ENCODE peak calls at places on chromosomes 12 and 14, in seven cellular contexts. L, M, X, R, E, Y and D are unnamed samples.

GRCh38 chr12:124764451-124764850 is 99.2 kb downstream of the SCARB1 start:
- DNase-seq in L (no peak), M (no peak), X (peak), R (no peak), E (peak), Y (peak), D (no peak)

GRCh38 chr12:109735825-109736551 is 22.4 kb downstream of the FAM222A start:
- DNase-seq in L (peak), M (no peak), X (no peak), R (peak), E (no peak), Y (peak), D (no peak)

GRCh38 chr12:14618990-14619389 is 51.3 kb upstream of the PLBD1 start:
- DNase-seq in L (no peak), M (peak), X (peak), R (no peak), E (peak), Y (no peak), D (no peak)

GRCh38 chr12:49937639-49938300 is 12.8 kb upstream of the AQP2 start:
- DNase-seq in L (no peak), M (no peak), X (peak), R (peak), E (no peak), Y (no peak), D (no peak)

GRCh38 chr12:11347810-11348209 is 37.6 kb upstream of the PRB4 start:
- DNase-seq in L (no peak), M (no peak), X (no peak), R (no peak), E (no peak), Y (no peak), D (no peak)

GRCh38 chr12:9796916-9797315 is 30.4 kb upstream of the KLRF1 start:
- DNase-seq in L (no peak), M (no peak), X (no peak), R (no peak), E (no peak), Y (no peak), D (no peak)

GRCh38 chr14:65071544-65071943 is 30.8 kb downstream of the MAX start:
- DNase-seq in L (no peak), M (no peak), X (no peak), R (no peak), E (no peak), Y (no peak), D (no peak)

GRCh38 chr12:120007272-120007671 is 18.2 kb downstream of the BICDL1 start:
- DNase-seq in L (peak), M (no peak), X (no peak), R (no peak), E (no peak), Y (no peak), D (no peak)

GRCh38 chr14:95069018-95069417 is 88.3 kb downstream of the DICER1 start:
- DNase-seq in L (no peak), M (no peak), X (no peak), R (no peak), E (no peak), Y (no peak), D (no peak)

GRCh38 chr12:15644700-15645099 is 144.5 kb downstream of the EPS8 start:
- DNase-seq in L (no peak), M (no peak), X (peak), R (no peak), E (peak), Y (no peak), D (no peak)

GRCh38 chr12:85874064-85874463 is at the start of gene NTS:
- DNase-seq in L (no peak), M (no peak), X (no peak), R (no peak), E (no peak), Y (no peak), D (no peak)

GRCh38 chr12:33296529-33296928 is 143.1 kb downstream of the SYT10 start:
- DNase-seq in L (no peak), M (no peak), X (no peak), R (no peak), E (no peak), Y (no peak), D (no peak)

GRCh38 chr14:91835920-91836843 is 31.2 kb downstream of the TC2N start:
- DNase-seq in L (peak), M (no peak), X (no peak), R (peak), E (peak), Y (peak), D (no peak)

GRCh38 chr12:51269174-51270066 is 795 bp downstream of the SMAGP start:
- DNase-seq in L (peak), M (no peak), X (no peak), R (peak), E (peak), Y (peak), D (no peak)

GRCh38 chr12:59345406-59345805 is 250.4 kb upstream of the SLC16A7 start:
- DNase-seq in L (no peak), M (no peak), X (no peak), R (no peak), E (no peak), Y (no peak), D (no peak)

GRCh38 chr14:53924754-53925153 is 31.9 kb downstream of the BMP4 start:
- DNase-seq in L (no peak), M (peak), X (peak), R (no peak), E (peak), Y (no peak), D (peak)

GRCh38 chr14:79972230-79972629 is 239.1 kb downstream of the DIO2 start:
- DNase-seq in L (no peak), M (no peak), X (peak), R (no peak), E (no peak), Y (no peak), D (no peak)

GRCh38 chr12:12734561-12735071 is 17.4 kb downstream of the CDKN1B start:
- DNase-seq in L (no peak), M (no peak), X (peak), R (no peak), E (no peak), Y (no peak), D (no peak)

GRCh38 chr12:7899755-7900154 is 27.0 kb upstream of the SLC2A14 start:
- DNase-seq in L (no peak), M (no peak), X (peak), R (peak), E (peak), Y (no peak), D (no peak)

GRCh38 chr14:21185506-21185905 is 29.6 kb upstream of the OR5AU1 start:
- DNase-seq in L (no peak), M (peak), X (no peak), R (no peak), E (peak), Y (no peak), D (no peak)

GRCh38 chr12:108284163-108284562 is 54.9 kb downstream of the CMKLR1 start:
- DNase-seq in L (no peak), M (no peak), X (no peak), R (no peak), E (no peak), Y (no peak), D (no peak)

GRCh38 chr14:104732355-104732804 is 8.4 kb downstream of the ADSS1 start:
- DNase-seq in L (no peak), M (no peak), X (no peak), R (peak), E (no peak), Y (peak), D (no peak)

GRCh38 chr12:2562400-2562799 is 232.4 kb upstream of the FKBP4 start:
- DNase-seq in L (no peak), M (no peak), X (no peak), R (no peak), E (no peak), Y (no peak), D (no peak)

GRCh38 chr12:126534495-126534894 is 1469.3 kb downstream of the AACS start:
- DNase-seq in L (no peak), M (no peak), X (no peak), R (no peak), E (no peak), Y (no peak), D (no peak)

GRCh38 chr12:6443361-6443983 is 1.3 kb upstream of the CD27 start:
- DNase-seq in L (no peak), M (no peak), X (no peak), R (peak), E (no peak), Y (no peak), D (no peak)

GRCh38 chr14:36690301-36691020 is 28.8 kb downstream of the PAX9 start:
- DNase-seq in L (no peak), M (no peak), X (peak), R (no peak), E (peak), Y (no peak), D (no peak)

GRCh38 chr12:96883571-96883970 is 23.5 kb upstream of the NEDD1 start:
- DNase-seq in L (no peak), M (no peak), X (peak), R (no peak), E (peak), Y (no peak), D (no peak)

GRCh38 chr14:29734732-29735131 is 192.9 kb downstream of the PRKD1 start:
- DNase-seq in L (no peak), M (no peak), X (no peak), R (no peak), E (no peak), Y (no peak), D (no peak)

GRCh38 chr14:39396448-39396847 is 35.8 kb downstream of the FBXO33 start:
- DNase-seq in L (no peak), M (no peak), X (peak), R (no peak), E (peak), Y (no peak), D (no peak)

GRCh38 chr12:132524405-132524804 is 34.5 kb downstream of the FBRSL1 start:
- DNase-seq in L (no peak), M (no peak), X (peak), R (no peak), E (no peak), Y (no peak), D (no peak)

GRCh38 chr12:88247241-88247643 is 105.1 kb downstream of the TMTC3 start:
- DNase-seq in L (no peak), M (peak), X (peak), R (no peak), E (peak), Y (no peak), D (no peak)

GRCh38 chr12:26317942-26318565 is 122.7 kb downstream of the SSPN start:
- DNase-seq in L (no peak), M (no peak), X (peak), R (no peak), E (peak), Y (no peak), D (peak)

GRCh38 chr12:87127272-87127671 is 871.1 kb upstream of the MGAT4C start:
- DNase-seq in L (no peak), M (no peak), X (peak), R (no peak), E (peak), Y (no peak), D (no peak)

GRCh38 chr14:72142328-72142727 is 210.1 kb downstream of the RGS6 start:
- DNase-seq in L (no peak), M (no peak), X (no peak), R (no peak), E (no peak), Y (no peak), D (no peak)

GRCh38 chr14:96576937-96577336 is 74.8 kb downstream of the PAPOLA start:
- DNase-seq in L (no peak), M (no peak), X (no peak), R (no peak), E (no peak), Y (no peak), D (no peak)

GRCh38 chr12:120104924-120105323 is 11.6 kb downstream of the RAB35 start:
- DNase-seq in L (no peak), M (no peak), X (no peak), R (no peak), E (no peak), Y (no peak), D (no peak)

GRCh38 chr14:101962503-101962874 is 1.9 kb upstream of the DYNC1H1 start:
- DNase-seq in L (no peak), M (peak), X (peak), R (peak), E (peak), Y (peak), D (peak)

GRCh38 chr14:64731141-64731581 is 26.9 kb downstream of the PLEKHG3 start:
- DNase-seq in L (no peak), M (no peak), X (no peak), R (peak), E (no peak), Y (peak), D (no peak)

GRCh38 chr14:47539065-47539464 is 136.3 kb downstream of the MDGA2 start:
- DNase-seq in L (no peak), M (no peak), X (no peak), R (no peak), E (no peak), Y (no peak), D (no peak)